ENCODE peak calls at places on chromosomes 6 and 20, in five cellular contexts. M, O, L, B and J are unnamed samples.

GRCh38 chr6:106972500-106972899 is 2.0 kb downstream of the CD24 start:
- DNase-seq in M (peak; percentile 6), O (no peak), L (peak; percentile 12), B (peak; percentile 54), J (no peak)

GRCh38 chr20:58137651-58138265 is 90.7 kb downstream of the ANKRD60 start:
- DNase-seq in M (no peak), O (no peak), L (no peak), B (no peak), J (no peak)

GRCh38 chr6:62441182-62441581 is 155.2 kb upstream of the KHDRBS2 start:
- DNase-seq in M (no peak), O (no peak), L (no peak), B (no peak), J (no peak)

GRCh38 chr6:158174514-158174913 is 6.4 kb downstream of the GTF2H5 start:
- DNase-seq in M (peak; percentile 96), O (no peak), L (peak; percentile 70), B (no peak), J (peak; percentile 95)

GRCh38 chr20:59598625-59599310 is 5.6 kb upstream of the PHACTR3 start:
- DNase-seq in M (no peak), O (peak; percentile 19), L (peak; percentile 8), B (peak; percentile 56), J (no peak)

GRCh38 chr6:167157414-167157813 is 366 bp downstream of the GPR31 start:
- DNase-seq in M (no peak), O (no peak), L (no peak), B (no peak), J (no peak)

GRCh38 chr6:132712366-132712765 is 1.5 kb downstream of the VNN1 start:
- DNase-seq in M (peak; percentile 26), O (no peak), L (peak; percentile 45), B (no peak), J (peak; percentile 41)

GRCh38 chr6:3997144-3997770 is 81.7 kb downstream of the FAM217A start:
- DNase-seq in M (peak; percentile 56), O (no peak), L (peak; percentile 35), B (no peak), J (peak; percentile 88)

GRCh38 chr20:20362774-20363435 is 5.0 kb upstream of the INSM1 start:
- DNase-seq in M (no peak), O (no peak), L (no peak), B (peak; percentile 17), J (no peak)

GRCh38 chr20:36461600-36462439 is 79.5 kb upstream of the MYL9 start:
- DNase-seq in M (no peak), O (no peak), L (peak; percentile 34), B (peak; percentile 78), J (peak; percentile 47)

GRCh38 chr20:3890410-3890751 is 1.2 kb downstream of the PANK2 start:
- DNase-seq in M (peak; percentile 40), O (no peak), L (peak; percentile 40), B (no peak), J (peak; percentile 63)

GRCh38 chr6:140366991-140367390 is 992.5 kb upstream of the CITED2 start:
- DNase-seq in M (peak; percentile 92), O (no peak), L (peak; percentile 91), B (no peak), J (peak; percentile 93)

GRCh38 chr20:35952480-35953410 is 1.6 kb downstream of the SCAND1 start:
- DNase-seq in M (peak; percentile 29), O (no peak), L (no peak), B (peak; percentile 11), J (peak; percentile 51)

GRCh38 chr20:19735446-19735845 is 22.6 kb upstream of the RIN2 start:
- DNase-seq in M (peak; percentile 81), O (peak; percentile 19), L (peak; percentile 95), B (peak; percentile 69), J (peak; percentile 85)

GRCh38 chr6:43455034-43455747 is at the start of gene DLK2:
- DNase-seq in M (no peak), O (no peak), L (no peak), B (peak; percentile 39), J (no peak)

GRCh38 chr20:16397053-16397452 is 176.2 kb downstream of the KIF16B start:
- DNase-seq in M (peak; percentile 24), O (no peak), L (no peak), B (peak; percentile 34), J (peak; percentile 27)

GRCh38 chr6:29506446-29507067 is 18.8 kb upstream of the MAS1L start:
- DNase-seq in M (no peak), O (no peak), L (no peak), B (no peak), J (no peak)

GRCh38 chr6:39225543-39225942 is 3.7 kb downstream of the KCNK5 start:
- DNase-seq in M (no peak), O (no peak), L (no peak), B (peak; percentile 33), J (no peak)

GRCh38 chr6:41638002-41638800 is at the start of gene MDFI:
- DNase-seq in M (no peak), O (no peak), L (peak; percentile 23), B (peak; percentile 79), J (peak; percentile 58)
- TF ChIP-seq EZH2 in M (peak; percentile 66), O (no peak), L (no peak), B (peak; percentile 52), J (peak; percentile 70)

GRCh38 chr6:149053848-149054558 is 263.5 kb upstream of the TAB2 start:
- DNase-seq in M (no peak), O (no peak), L (no peak), B (no peak), J (no peak)

GRCh38 chr6:149056777-149057463 is 260.6 kb upstream of the TAB2 start:
- DNase-seq in M (no peak), O (no peak), L (no peak), B (no peak), J (no peak)

GRCh38 chr6:149057464-149057840 is 260.1 kb upstream of the TAB2 start:
- DNase-seq in M (no peak), O (no peak), L (no peak), B (no peak), J (no peak)

GRCh38 chr6:149054559-149055194 is 262.8 kb upstream of the TAB2 start:
- DNase-seq in M (no peak), O (no peak), L (no peak), B (no peak), J (peak; percentile 21)

DNA sequence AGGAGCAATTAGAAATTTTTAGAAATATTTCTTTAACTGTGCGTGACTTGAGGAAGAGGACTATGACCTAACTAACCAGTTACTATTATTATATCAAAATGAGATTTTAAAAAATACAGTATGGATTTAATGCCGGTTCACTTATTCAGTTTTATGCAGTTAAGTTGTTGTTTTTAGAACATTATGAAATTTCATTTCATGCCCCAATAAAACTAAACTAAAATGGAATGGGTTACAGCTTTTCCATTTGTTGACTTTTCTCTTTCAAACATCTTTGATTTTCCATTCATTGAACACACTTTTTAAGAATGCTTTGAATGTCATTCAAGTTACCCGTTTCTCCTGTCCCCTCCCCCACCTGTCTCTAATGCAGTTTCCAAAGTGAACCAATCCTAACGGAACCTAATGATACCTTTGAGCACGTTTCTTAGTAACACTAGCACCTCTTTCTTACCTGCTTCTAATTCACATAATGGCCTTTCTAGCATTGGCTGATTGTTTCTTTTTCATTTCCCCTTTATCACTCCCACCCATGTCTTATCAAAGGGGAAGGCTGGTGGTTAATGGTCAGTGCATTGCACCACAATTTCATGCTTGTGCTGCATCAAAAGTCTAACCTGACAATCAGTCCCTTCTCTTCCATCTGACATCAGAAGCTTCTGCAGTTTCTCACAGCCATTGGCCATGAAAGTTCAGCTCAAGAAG is 262.2 kb upstream of the TAB2 start:
- DNase-seq in M (no peak), O (no peak), L (no peak), B (no peak), J (no peak)
- H3K4me1 ChIP-seq in M (peaks cover 10% of the 10 kb centered on the region), O (no peaks in the 10 kb centered on the region), L (no peaks in the 10 kb centered on the region), B (peaks cover 9% of the 10 kb centered on the region), J (peaks cover 1% of the 10 kb centered on the region)

DNA sequence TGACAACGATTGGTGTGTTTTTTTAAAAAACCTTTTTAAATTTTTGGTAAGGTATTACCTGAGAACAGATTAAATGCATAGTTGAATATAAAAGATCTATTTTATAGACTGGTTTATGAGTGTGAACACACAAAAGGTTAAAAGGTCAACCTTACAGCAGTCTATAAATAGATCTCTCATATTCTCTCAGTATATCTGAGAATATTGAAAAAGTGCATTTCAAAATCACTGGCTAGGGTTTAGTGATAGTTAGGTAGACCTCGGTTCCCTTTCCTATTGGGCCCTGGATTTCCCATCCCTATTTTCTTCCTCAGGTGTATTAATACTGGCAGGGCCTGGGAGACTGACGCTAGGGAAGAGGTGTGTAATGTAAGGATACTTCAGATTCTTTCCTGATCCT is 723 bp upstream of the ZNF451 start:
- DNase-seq in M (no peak), O (no peak), L (peak; percentile 2), B (no peak), J (no peak)
- H2AFZ ChIP-seq in M (peak overlapping the region; percentile 58), O (peak overlapping the region; percentile 59), L (peak overlapping the region; percentile 87), B (peak overlapping the region; percentile 20), J (peak overlapping the region; percentile 2)

DNA sequence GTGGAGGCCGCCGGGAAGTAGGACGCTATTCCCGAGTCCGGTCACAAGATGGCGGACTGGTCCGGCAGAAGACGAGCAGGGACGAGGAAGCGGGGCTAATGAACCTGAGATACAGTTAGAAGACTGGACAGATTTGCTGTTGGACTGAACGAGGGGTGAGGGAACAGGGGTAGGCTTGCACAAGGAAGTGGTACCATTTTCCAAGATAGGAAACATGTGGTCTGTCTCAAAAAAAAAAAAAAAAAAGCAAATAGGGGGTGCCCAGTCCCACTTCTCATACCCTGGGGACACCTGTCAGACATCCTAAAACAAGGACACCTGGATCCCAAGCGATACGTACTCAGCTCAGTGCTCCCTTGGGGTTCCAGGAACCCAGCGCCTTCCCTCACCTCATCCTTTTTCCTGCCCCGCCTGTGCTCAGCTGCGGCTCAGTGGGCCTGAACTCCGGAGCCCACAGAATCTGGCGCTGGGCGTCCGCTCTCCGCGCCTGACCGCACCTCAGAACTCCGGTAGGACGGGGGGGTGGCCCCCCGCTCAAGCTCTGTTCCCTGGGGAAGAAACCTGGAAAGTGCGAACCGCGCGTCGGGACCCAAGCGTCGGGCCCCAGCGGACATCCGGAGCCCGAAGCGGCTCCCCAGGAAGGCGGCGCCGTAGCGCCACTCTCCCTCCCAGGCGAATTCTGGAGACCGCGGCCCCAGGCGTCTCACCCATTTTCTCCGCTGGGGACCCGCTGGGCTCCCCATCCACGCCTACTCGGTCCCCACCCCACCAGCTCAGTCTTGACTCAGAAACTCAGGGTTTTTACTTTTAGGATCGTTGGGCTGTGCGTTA is at the start of gene LY6G5C:
- DNase-seq in M (peak; percentile 77), O (peak; percentile 73), L (peak; percentile 69), B (peak; percentile 89), J (peak; percentile 96)
- TF ChIP-seq EZH2 in M (no peak), O (no peak), L (no peak), B (no peak), J (no peak)

DNA sequence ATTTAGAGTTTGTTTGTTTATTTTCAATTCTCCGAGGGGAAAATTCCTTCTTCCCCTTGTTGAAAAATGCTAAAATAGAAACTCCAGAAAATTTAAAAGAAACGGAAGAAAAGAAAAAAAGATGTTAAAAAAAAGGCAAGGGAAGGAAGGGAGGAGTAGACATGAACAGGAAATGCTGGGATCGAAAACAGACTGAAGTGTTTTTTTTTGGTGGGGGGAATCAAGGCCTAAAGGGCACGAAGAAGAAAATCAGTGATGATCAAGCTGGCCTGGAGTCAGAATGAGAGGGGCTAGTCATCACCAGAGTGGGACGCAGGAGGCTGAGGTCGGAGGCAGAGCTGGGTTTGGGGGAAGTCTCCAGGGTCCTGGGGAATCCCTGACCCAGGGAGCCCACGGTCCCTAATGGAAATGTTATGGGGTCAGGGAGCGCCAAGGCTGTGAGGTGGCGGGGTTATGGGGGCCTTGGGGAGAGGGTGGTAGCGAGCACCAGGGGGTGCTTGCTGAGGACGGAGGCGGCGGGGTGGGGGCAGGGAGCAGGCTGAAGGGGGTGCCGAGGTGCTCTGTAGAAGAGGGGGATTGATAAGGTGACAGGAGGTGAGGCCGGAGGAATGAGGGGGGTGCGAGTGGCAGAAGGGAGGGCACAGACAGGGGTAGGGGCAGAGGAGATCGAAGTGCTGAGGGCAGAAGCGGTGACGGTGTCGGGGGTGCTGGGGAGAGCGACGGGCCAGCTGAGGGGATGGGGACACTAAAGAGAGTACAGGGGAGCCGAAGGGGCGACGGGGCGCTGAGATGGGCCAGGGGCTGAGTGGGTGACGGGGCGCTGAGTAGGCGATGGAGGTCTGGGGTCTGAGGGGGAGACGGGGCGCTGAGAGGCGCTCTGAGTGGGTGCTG is 717 bp downstream of the ZNFX1 start:
- DNase-seq in M (no peak), O (no peak), L (no peak), B (peak; percentile 33), J (no peak)
- H3K4me1 ChIP-seq in M (peaks cover 25% of the 10 kb centered on the region), O (peaks cover 42% of the 10 kb centered on the region), L (peaks cover 40% of the 10 kb centered on the region), B (peaks cover 30% of the 10 kb centered on the region), J (peaks cover 3% of the 10 kb centered on the region)